ENCODE peak calls at places on chromosomes 5 and 9, in eight cellular contexts. C, F, Q, H, M, X, P and S are unnamed samples.

GRCh38 chr9:128101231-128101641 is 26.3 kb downstream of the PTGES2 start:
- DNase-seq in F (peak; percentile 68), C (no peak), H (peak; percentile 61), M (no peak), X (no peak), P (no peak), Q (no peak), S (no peak)

GRCh38 chr5:77832166-77832770 is 56.1 kb upstream of the TBCA start:
- DNase-seq in H (no peak), C (no peak), Q (no peak), P (no peak), M (no peak), F (no peak), X (no peak), S (no peak)

GRCh38 chr5:178228609-178229008 is 4.0 kb downstream of the PHYKPL start:
- DNase-seq in X (no peak), M (no peak), H (no peak), Q (no peak), F (peak; percentile 4), C (no peak), P (no peak), S (no peak)

GRCh38 chr9:135641745-135642144 is 2.4 kb upstream of the GLT6D1 start:
- DNase-seq in H (no peak), M (no peak), P (no peak), F (no peak), Q (no peak), X (no peak), C (no peak), S (no peak)

GRCh38 chr5:73764586-73764985 is 138.6 kb downstream of the ARHGEF28 start:
- DNase-seq in M (no peak), P (no peak), Q (no peak), C (no peak), F (no peak), H (peak; percentile 78), X (no peak), S (no peak)

GRCh38 chr5:84384604-84385575 is at the start of gene EDIL3:
- DNase-seq in X (no peak), M (peak; percentile 82), F (peak; percentile 69), C (peak; percentile 67), P (no peak), H (no peak), Q (no peak), S (peak; percentile 53)

GRCh38 chr5:25453500-25453899 is 808.7 kb upstream of the CDH10 start:
- DNase-seq in F (no peak), M (no peak), H (no peak), Q (no peak), P (no peak), X (no peak), C (no peak), S (no peak)

GRCh38 chr5:40754381-40755092 is 1.2 kb downstream of the TTC33 start:
- DNase-seq in Q (no peak), H (no peak), P (peak; percentile 29), F (no peak), M (no peak), C (no peak), X (no peak), S (no peak)

GRCh38 chr5:157491471-157491870 is 31.5 kb downstream of the NIPAL4 start:
- DNase-seq in Q (no peak), X (no peak), M (no peak), F (no peak), H (no peak), P (no peak), C (peak; percentile 62), S (no peak)

GRCh38 chr9:137156567-137157375 is 13.1 kb downstream of the LRRC26 start:
- DNase-seq in P (peak; percentile 86), H (no peak), F (no peak), M (peak; percentile 88), Q (no peak), C (no peak), X (no peak), S (peak; percentile 32)

GRCh38 chr9:135347461-135347860 is 132.1 kb upstream of the PPP1R26 start:
- DNase-seq in X (no peak), H (no peak), P (no peak), Q (no peak), C (no peak), M (no peak), F (no peak), S (no peak)

GRCh38 chr9:130537346-130538050 is 41.9 kb upstream of the FUBP3 start:
- DNase-seq in F (peak; percentile 78), H (no peak), Q (no peak), M (no peak), C (no peak), P (peak; percentile 95), X (no peak), S (no peak)

GRCh38 chr5:149609640-149610297 is 28.5 kb downstream of the ARHGEF37 start:
- DNase-seq in F (no peak), C (no peak), X (no peak), Q (no peak), M (no peak), H (no peak), P (no peak), S (no peak)

GRCh38 chr9:135506327-135507103 is 6.0 kb downstream of the MRPS2 start:
- DNase-seq in X (no peak), Q (no peak), P (peak; percentile 91), M (peak; percentile 58), C (peak; percentile 56), F (peak; percentile 76), H (no peak), S (no peak)

DNA sequence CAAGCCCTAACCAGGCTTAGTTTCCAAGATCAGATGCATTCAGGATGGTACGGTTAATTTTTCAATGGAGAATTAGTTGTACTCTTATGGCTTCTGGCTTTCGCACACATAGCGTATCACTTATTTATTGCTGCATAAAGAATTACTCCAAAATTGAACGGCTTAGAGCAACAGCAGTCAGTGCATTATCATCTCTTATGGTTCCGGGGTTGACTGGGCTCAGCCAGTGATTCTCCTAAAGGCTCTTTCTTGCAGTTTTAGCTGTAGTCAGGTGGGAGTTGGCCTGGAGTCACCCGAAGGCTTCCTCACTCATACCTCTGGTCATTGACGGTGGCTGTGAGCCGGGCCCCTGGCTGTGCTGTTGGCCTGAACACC is 595 bp upstream of the GRHPR start:
- DNase-seq in Q (no peak), X (no peak), M (no peak), H (no peak), C (no peak), P (peak; percentile 83), F (no peak), S (no peak)
- H3K27me3 ChIP-seq in Q (no peaks in the 10 kb centered on the region), X (no peaks in the 10 kb centered on the region), M (no peaks in the 10 kb centered on the region), H (no peaks in the 10 kb centered on the region), C (no peaks in the 10 kb centered on the region), P (no peaks in the 10 kb centered on the region), F (no peaks in the 10 kb centered on the region), S (no peaks in the 10 kb centered on the region)

GRCh38 chr9:27429917-27430316 is 94.2 kb upstream of the IFNK start:
- DNase-seq in C (no peak), Q (no peak), M (no peak), P (no peak), F (no peak), X (no peak), H (no peak), S (no peak)

GRCh38 chr9:27429436-27429835 is 94.7 kb upstream of the IFNK start:
- DNase-seq in F (no peak), X (no peak), P (no peak), H (no peak), Q (no peak), M (no peak), C (no peak), S (peak; percentile 51)

GRCh38 chr9:27425827-27426716 is 98.0 kb upstream of the IFNK start:
- DNase-seq in C (no peak), Q (no peak), M (no peak), H (no peak), X (no peak), F (peak; percentile 49), P (no peak), S (no peak)

GRCh38 chr9:27423919-27424710 is 100.0 kb upstream of the IFNK start:
- DNase-seq in F (no peak), C (no peak), Q (no peak), P (no peak), X (no peak), M (no peak), H (no peak), S (no peak)

DNA sequence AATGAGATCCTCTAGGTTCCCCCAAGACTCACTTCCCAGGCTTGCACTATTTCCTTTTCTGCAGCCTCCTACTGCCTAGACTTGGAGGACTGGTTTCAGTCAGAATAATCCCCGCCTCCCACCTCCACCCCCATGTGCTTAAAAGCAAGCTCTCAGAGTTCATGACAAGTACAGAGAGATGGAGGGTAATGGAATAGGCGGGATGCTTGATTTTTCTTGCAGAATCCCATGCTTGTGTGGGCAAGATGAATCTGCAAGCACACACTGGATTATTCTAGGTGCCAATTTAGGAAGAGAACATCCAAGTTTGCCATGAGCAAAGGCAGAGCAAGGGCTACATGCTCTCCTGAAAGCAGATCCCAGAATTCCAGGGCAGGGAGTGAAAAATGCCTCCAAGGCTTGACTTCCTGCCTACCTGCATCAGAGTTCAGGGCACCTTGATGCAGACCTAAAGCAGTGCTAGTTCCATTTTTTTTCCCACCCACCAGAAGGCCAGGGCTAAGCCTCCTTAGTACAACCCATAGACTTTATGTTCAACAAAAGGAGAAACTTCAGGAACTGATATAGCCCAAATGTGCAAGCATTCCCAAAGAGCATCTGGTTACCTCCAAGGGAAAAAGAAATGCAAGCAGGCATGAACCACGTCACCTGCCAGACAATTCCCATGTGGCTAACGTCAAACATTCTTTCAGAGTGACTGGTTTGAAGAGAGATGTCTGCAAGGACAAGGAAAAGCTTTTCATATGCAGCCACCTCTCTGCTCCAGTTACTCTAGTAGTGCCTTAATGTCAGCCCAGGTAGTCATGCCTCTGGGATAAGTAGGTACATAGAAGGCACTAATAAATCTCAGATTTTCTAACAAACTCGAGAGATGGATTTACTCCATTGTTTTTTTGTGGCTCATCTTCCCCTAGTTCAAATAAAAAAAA is 97.1 kb upstream of the IFNK start:
- DNase-seq in F (no peak), X (no peak), P (no peak), H (no peak), C (no peak), M (no peak), Q (no peak), S (no peak)
- TF ChIP-seq POLR2AphosphoS5 in F (no peak), X (no peak), P (no peak), H (no peak), C (peak; percentile 34), M (no peak), Q (no peak), S (no peak)

GRCh38 chr5:56951946-56952691 is at the start of gene MIER3:
- DNase-seq in M (peak; percentile 84), C (peak; percentile 88), F (peak; percentile 96), H (peak; percentile 43), X (peak; percentile 74), Q (peak; percentile 32), P (peak; percentile 79), S (peak; percentile 87)
- TF ChIP-seq POLR2A in M (no peak), C (no peak), F (no peak), H (peak; percentile 55), X (no peak), Q (peak; percentile 20), P (no peak), S (peak; percentile 29)

DNA sequence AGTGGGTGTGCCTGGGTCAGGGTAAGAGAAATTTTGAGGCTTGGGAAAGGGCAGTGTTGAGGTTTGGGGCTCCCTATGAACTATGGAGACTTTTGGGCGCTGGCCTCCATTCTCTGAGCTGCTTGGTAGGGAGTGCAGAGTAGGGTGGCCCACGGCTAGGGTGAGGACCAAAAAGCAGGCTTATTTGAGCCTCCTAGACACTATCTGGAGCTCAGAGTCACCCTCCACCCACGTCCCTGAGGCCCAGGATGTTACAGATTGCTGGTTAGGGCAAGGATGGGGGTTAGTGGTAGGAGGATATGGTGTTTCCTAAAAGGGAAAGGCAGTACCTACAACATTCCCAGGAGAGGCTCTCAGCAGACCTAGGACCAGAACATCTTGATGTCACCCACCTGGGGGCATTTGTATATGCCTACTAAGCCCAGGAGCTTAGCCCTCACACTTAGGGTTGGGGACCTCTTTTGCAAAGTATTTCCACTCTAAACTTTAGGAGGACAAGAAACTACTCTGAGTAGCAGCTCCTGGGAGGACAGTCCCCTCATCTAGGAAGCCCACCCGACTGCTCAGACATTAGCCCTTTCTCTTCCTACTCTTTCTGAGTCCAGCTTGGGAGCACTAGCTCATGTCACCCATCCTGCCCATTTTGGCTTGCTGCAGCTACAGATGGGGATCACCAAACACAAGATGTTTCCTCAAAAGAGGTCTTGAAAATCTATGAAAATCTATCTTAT is 2.3 kb downstream of the SHROOM1 start:
- DNase-seq in H (no peak), C (no peak), F (no peak), Q (no peak), P (no peak), X (no peak), M (no peak), S (no peak)
- H3K27me3 ChIP-seq in H (no peaks in the 10 kb centered on the region), C (peaks cover 21% of the 10 kb centered on the region), F (peaks cover 79% of the 10 kb centered on the region), Q (no peaks in the 10 kb centered on the region), P (no peaks in the 10 kb centered on the region), X (no peaks in the 10 kb centered on the region), M (peaks cover 82% of the 10 kb centered on the region), S (peaks cover 14% of the 10 kb centered on the region)